ENCODE peak calls at places on chromosomes 12 and 14, in seven cellular contexts. X is stomach, U is SK-N-SH, F is HepG2, J is endothelial cell of umbilical vein, I is upper lobe of left lung, M is H1. H is an unnamed sample.
A peak's percentile ranks its signal among the peaks of the same experiment; 100 is the strongest.

GRCh38 chr14:52325126-52325525 is 11.0 kb downstream of the PTGER2 start:
- DNase-seq in X (no peak), U (no peak), F (no peak), J (no peak), I (no peak), M (no peak), H (no peak)

GRCh38 chr12:65948320-65949008 is 124.2 kb downstream of the HMGA2 start:
- DNase-seq in X (peak; percentile 50), U (no peak), F (no peak), J (peak; percentile 100), I (peak; percentile 49), M (no peak), H (peak; percentile 26)

GRCh38 chr12:63893170-63893569 is 48.7 kb downstream of the SRGAP1 start:
- DNase-seq in X (no peak), U (no peak), F (no peak), J (no peak), I (no peak), M (no peak), H (no peak)

GRCh38 chr14:92645841-92646478 is 102.5 kb downstream of the LGMN start:
- DNase-seq in X (no peak), U (no peak), F (no peak), J (no peak), I (no peak), M (no peak), H (no peak)

GRCh38 chr12:15230751-15231150 is 9.5 kb upstream of the RERG start:
- DNase-seq in X (no peak), U (no peak), F (no peak), J (no peak), I (no peak), M (no peak), H (no peak)

GRCh38 chr14:73365727-73366126 is 92.6 kb downstream of the NUMB start:
- DNase-seq in X (no peak), U (no peak), F (peak; percentile 76), J (no peak), I (no peak), M (no peak), H (no peak)

GRCh38 chr12:70468741-70469140 is 102.7 kb downstream of the KCNMB4 start:
- DNase-seq in X (no peak), U (no peak), F (no peak), J (no peak), I (no peak), M (no peak), H (no peak)

GRCh38 chr12:81070846-81071245 is 7.0 kb upstream of the ACSS3 start:
- DNase-seq in X (no peak), U (no peak), F (no peak), J (no peak), I (no peak), M (no peak), H (no peak)

GRCh38 chr12:2682301-2683282 is 112.2 kb upstream of the FKBP4 start:
- DNase-seq in X (no peak), U (peak; percentile 49), F (peak; percentile 59), J (peak; percentile 30), I (no peak), M (no peak), H (peak; percentile 31)

GRCh38 chr12:29148065-29148957 is 767 bp upstream of the FAR2 start:
- DNase-seq in X (no peak), U (peak; percentile 80), F (no peak), J (peak; percentile 20), I (peak; percentile 69), M (peak; percentile 51), H (peak; percentile 71)

GRCh38 chr12:32918890-32919791 is 22.6 kb upstream of the PKP2 start:
- DNase-seq in X (no peak), U (peak; percentile 66), F (peak; percentile 37), J (peak; percentile 54), I (no peak), M (no peak), H (no peak)

DNA sequence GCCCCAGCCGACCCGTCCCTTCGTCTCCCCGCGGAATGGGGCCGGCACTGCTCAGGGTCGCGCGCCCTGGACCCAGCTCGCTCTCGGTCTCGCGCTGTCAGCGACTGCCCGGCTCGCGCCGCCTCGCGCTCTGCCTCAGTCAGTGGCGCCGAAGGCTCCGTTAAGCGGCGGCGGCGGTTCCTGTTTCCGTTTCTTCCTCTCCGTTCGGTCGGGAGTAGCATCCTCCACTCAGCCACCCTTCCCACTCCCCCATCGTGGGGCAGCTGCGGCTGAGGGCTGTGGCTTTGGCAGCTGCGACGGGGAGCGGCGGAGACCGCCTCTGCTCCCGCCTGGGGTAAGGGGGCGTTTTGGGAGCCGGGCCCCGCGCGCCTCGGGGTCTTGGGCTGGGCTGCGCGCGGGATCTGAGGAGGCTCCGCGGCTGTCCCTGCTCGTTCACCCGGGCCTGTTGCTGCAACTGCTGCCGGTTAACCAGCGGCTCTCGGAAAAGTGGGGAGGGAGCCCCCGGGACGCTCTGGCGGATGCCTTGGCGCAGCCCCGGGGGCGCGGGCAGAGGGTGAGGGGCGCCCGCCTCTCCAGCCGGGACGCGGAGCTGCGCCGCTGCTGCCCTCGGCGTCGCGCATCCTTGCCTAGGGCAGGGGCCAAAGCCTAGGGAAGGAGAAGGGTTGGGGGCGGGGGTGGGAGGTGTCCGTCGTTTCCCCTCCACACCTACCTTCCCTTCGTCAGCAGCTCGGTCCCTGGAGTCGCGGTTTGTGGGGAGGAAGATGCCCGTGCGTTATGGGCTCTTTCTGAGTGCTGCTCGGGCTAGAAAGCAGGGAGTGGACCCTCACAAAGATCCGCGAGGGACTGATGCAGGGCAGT is 580 bp downstream of the FUT8 start:
- DNase-seq in X (peak; percentile 74), U (peak; percentile 69), F (peak; percentile 17), J (peak; percentile 65), I (peak; percentile 67), M (peak; percentile 82), H (peak; percentile 77)
- TF ChIP-seq POLR2AphosphoS5 in X (peak; percentile 10), U (no peak), F (no peak), J (no peak), I (no peak), M (no peak), H (peak; percentile 33)

GRCh38 chr12:68481181-68481941 is 129.3 kb upstream of the RAP1B start:
- DNase-seq in X (no peak), U (no peak), F (no peak), J (no peak), I (no peak), M (no peak), H (no peak)
- TF ChIP-seq POLR2AphosphoS5 in X (no peak), U (no peak), F (no peak), J (no peak), I (no peak), M (no peak), H (no peak)

GRCh38 chr14:35342160-35343010 is 50.2 kb downstream of the PSMA6 start:
- DNase-seq in X (peak; percentile 65), U (no peak), F (no peak), J (no peak), I (peak; percentile 52), M (no peak), H (no peak)
- TF ChIP-seq POLR2AphosphoS5 in X (no peak), U (no peak), F (no peak), J (no peak), I (peak; percentile 31), M (no peak), H (no peak)

GRCh38 chr12:7801460-7801859 is 12.3 kb downstream of the NANOG start:
- DNase-seq in X (no peak), U (no peak), F (no peak), J (no peak), I (no peak), M (no peak), H (no peak)

GRCh38 chr12:7797698-7798398 is 8.6 kb downstream of the NANOG start:
- DNase-seq in X (peak; percentile 30), U (no peak), F (no peak), J (no peak), I (peak; percentile 42), M (no peak), H (no peak)
- TF ChIP-seq POLR2AphosphoS5 in X (no peak), U (no peak), F (no peak), J (no peak), I (no peak), M (no peak), H (no peak)

GRCh38 chr12:93314177-93314497 is 63.6 kb upstream of the NUDT4 start:
- DNase-seq in X (no peak), U (no peak), F (no peak), J (no peak), I (no peak), M (no peak), H (no peak)

GRCh38 chr12:93315385-93315906 is 62.3 kb upstream of the NUDT4 start:
- DNase-seq in X (no peak), U (no peak), F (no peak), J (no peak), I (no peak), M (no peak), H (no peak)

GRCh38 chr12:93308281-93308680 is 69.4 kb upstream of the NUDT4 start:
- DNase-seq in X (no peak), U (no peak), F (no peak), J (no peak), I (no peak), M (no peak), H (no peak)

GRCh38 chr12:93315907-93316622 is 61.7 kb upstream of the NUDT4 start:
- DNase-seq in X (no peak), U (no peak), F (no peak), J (peak; percentile 33), I (no peak), M (no peak), H (no peak)

DNA sequence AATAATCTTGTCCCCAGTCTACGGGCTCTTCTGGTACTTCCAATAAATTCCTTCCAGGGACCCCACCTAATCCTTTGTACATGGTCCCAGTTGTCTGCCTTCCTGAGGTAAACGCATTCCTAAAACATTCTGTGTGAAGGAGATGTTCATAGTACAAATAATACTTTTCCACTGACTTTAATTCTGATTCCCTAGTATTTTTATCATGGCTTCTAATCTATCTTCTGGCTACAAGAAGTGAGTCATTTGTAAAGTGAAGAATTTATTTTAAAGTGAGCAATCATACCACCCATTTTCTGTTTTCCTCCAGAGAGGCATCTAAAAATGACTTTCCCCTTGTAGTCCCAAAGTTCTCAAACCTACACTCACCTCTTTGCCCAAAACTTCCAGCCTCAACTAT is 65.9 kb upstream of the NUDT4 start:
- DNase-seq in X (no peak), U (no peak), F (no peak), J (no peak), I (no peak), M (no peak), H (no peak)
- TF ChIP-seq POLR2AphosphoS5 in X (no peak), U (no peak), F (no peak), J (no peak), I (no peak), M (no peak), H (no peak)

GRCh38 chr14:78341827-78342389 is 171.7 kb downstream of the NRXN3 start:
- DNase-seq in X (no peak), U (no peak), F (no peak), J (no peak), I (peak; percentile 30), M (no peak), H (no peak)
- TF ChIP-seq POLR2AphosphoS5 in X (no peak), U (no peak), F (no peak), J (no peak), I (no peak), M (no peak), H (no peak)